ENCODE peak calls at places on chromosome 2, in six cellular contexts. G is HCT116; D is effector memory CD4-positive, alpha-beta T cell; E is CD8-positive, alpha-beta memory T cell; P is CD8-positive, alpha-beta T cell; F is body of pancreas. Y is an unnamed sample. For H3K4me1, the result is how much of the 10 kb centered on the place peaks cover.

GRCh38 chr2:63866009-63866709 is 24.5 kb downstream of the UGP2 start:
- DNase-seq in G (no peak), P (no peak), E (no peak), F (no peak), D (no peak), Y (no peak)

GRCh38 chr2:226478121-226478809 is 321.4 kb downstream of the IRS1 start:
- DNase-seq in E (no peak), P (no peak), D (no peak), G (peak), F (peak), Y (no peak)

GRCh38 chr2:227454323-227454860 is 17.6 kb upstream of the AGFG1 start:
- DNase-seq in E (no peak), F (no peak), G (no peak), P (no peak), D (no peak), Y (no peak)

GRCh38 chr2:216636570-216637450 is 3.6 kb downstream of the IGFBP2 start:
- DNase-seq in P (no peak), G (peak), E (no peak), D (no peak), F (peak), Y (no peak)

GRCh38 chr2:123606631-123607030 is 418.5 kb upstream of the CNTNAP5 start:
- DNase-seq in F (no peak), P (no peak), E (no peak), G (no peak), D (no peak), Y (no peak)

GRCh38 chr2:205590759-205591158 is 91.5 kb upstream of the NRP2 start:
- DNase-seq in F (no peak), G (no peak), P (no peak), E (no peak), D (no peak), Y (no peak)

GRCh38 chr2:203535784-203536590 is 886 bp upstream of the RAPH1 start:
- DNase-seq in F (no peak), P (no peak), G (no peak), E (no peak), D (no peak), Y (no peak)

GRCh38 chr2:158507141-158507540 is 50.4 kb downstream of the PKP4 start:
- DNase-seq in G (no peak), D (no peak), E (no peak), P (no peak), F (no peak), Y (no peak)

GRCh38 chr2:124149571-124149970 is 124.5 kb downstream of the CNTNAP5 start:
- DNase-seq in P (no peak), G (no peak), D (no peak), F (no peak), E (no peak), Y (no peak)

GRCh38 chr2:53381271-53381670 is 386.3 kb upstream of the CHAC2 start:
- DNase-seq in G (no peak), E (no peak), F (no peak), P (no peak), D (no peak), Y (no peak)

GRCh38 chr2:240701091-240701735 is 9.5 kb downstream of the AQP12A start:
- DNase-seq in G (no peak), D (no peak), E (no peak), P (no peak), F (peak), Y (no peak)

GRCh38 chr2:38163006-38163405 is 87.1 kb upstream of the CYP1B1 start:
- DNase-seq in P (no peak), E (no peak), G (no peak), F (no peak), D (no peak), Y (no peak)

GRCh38 chr2:162732946-162733698 is 105.4 kb downstream of the KCNH7 start:
- DNase-seq in G (no peak), D (no peak), P (no peak), F (peak), E (no peak), Y (no peak)

GRCh38 chr2:160269365-160269764 is 69.3 kb upstream of the ITGB6 start:
- DNase-seq in D (no peak), G (no peak), P (no peak), E (no peak), F (no peak), Y (no peak)

GRCh38 chr2:70145851-70146739 is 44.7 kb downstream of the C2orf42 start:
- DNase-seq in P (no peak), E (no peak), D (no peak), G (no peak), F (no peak), Y (no peak)

GRCh38 chr2:230863442-230864121 is 1.2 kb upstream of the ITM2C start:
- DNase-seq in G (no peak), P (no peak), D (no peak), F (no peak), E (no peak), Y (no peak)

GRCh38 chr2:240559271-240559670 is 886 bp upstream of the DUSP28 start:
- DNase-seq in G (no peak), E (no peak), F (no peak), P (no peak), D (no peak), Y (no peak)

GRCh38 chr2:204452464-204453023 is 92.7 kb upstream of the PARD3B start:
- DNase-seq in D (no peak), P (no peak), G (peak), E (no peak), F (peak), Y (no peak)

GRCh38 chr2:15893689-15894325 is 46.5 kb upstream of the MYCN start:
- DNase-seq in F (no peak), E (no peak), D (no peak), P (no peak), G (no peak), Y (no peak)

GRCh38 chr2:100202567-100202966 is 60.2 kb upstream of the AFF3 start:
- DNase-seq in D (no peak), E (no peak), F (no peak), G (no peak), P (no peak), Y (no peak)

GRCh38 chr2:152497481-152498052 is 162.6 kb downstream of the FMNL2 start:
- DNase-seq in F (peak), D (no peak), E (no peak), P (no peak), G (peak), Y (no peak)

GRCh38 chr2:223019987-223020717 is 31.8 kb upstream of the KCNE4 start:
- DNase-seq in D (no peak), P (no peak), E (no peak), F (no peak), G (no peak), Y (no peak)

GRCh38 chr2:218559021-218559420 is 9.1 kb downstream of the USP37 start:
- DNase-seq in D (no peak), P (no peak), F (no peak), G (no peak), E (no peak), Y (no peak)

GRCh38 chr2:112160591-112161250 is 22.5 kb downstream of the FBLN7 start:
- DNase-seq in D (no peak), G (no peak), P (no peak), E (no peak), F (no peak), Y (no peak)

GRCh38 chr2:148721991-148722777 is 77.6 kb downstream of the EPC2 start:
- DNase-seq in G (no peak), E (no peak), P (no peak), D (no peak), F (no peak), Y (no peak)

GRCh38 chr2:153770359-153770991 is 101.2 kb upstream of the GALNT13 start:
- DNase-seq in P (no peak), G (peak), D (no peak), F (no peak), E (no peak), Y (no peak)

GRCh38 chr2:25341031-25341727 is 546 bp downstream of the DNMT3A start:
- DNase-seq in D (no peak), F (no peak), G (no peak), E (peak), P (peak), Y (no peak)

GRCh38 chr2:228067309-228067708 is 114.2 kb downstream of the SPHKAP start:
- DNase-seq in P (no peak), D (no peak), G (no peak), E (no peak), F (no peak), Y (no peak)

GRCh38 chr2:14628906-14629305 is 3.6 kb upstream of the LRATD1 start:
- DNase-seq in F (peak), P (no peak), G (no peak), D (no peak), E (no peak), Y (no peak)

GRCh38 chr2:153287109-153287801 is 191.3 kb downstream of the RPRM start:
- DNase-seq in F (no peak), E (peak), D (no peak), G (peak), P (peak), Y (no peak)

GRCh38 chr2:172783091-172783898 is 47.6 kb downstream of the RAPGEF4 start:
- DNase-seq in E (no peak), F (peak), D (no peak), P (no peak), G (peak), Y (no peak)

GRCh38 chr2:101725038-101725437 is 27.5 kb downstream of the MAP4K4 start:
- DNase-seq in G (no peak), F (no peak), P (no peak), D (no peak), E (no peak), Y (no peak)
- H3K4me1 ChIP-seq in G (under half), F (under half), P (half or more), D (under half), E (half or more), Y (half or more)

GRCh38 chr2:33620-34019 is 12.7 kb downstream of the FAM110C start:
- DNase-seq in E (peak), P (peak), F (peak), D (peak), G (peak), Y (no peak)
- H3K27ac ChIP-seq in E (no peak), P (no peak), F (peak), D (no peak), G (peak), Y (no peak)

GRCh38 chr2:200310545-200310971 is 4.1 kb downstream of the SPATS2L start:
- DNase-seq in D (no peak), E (no peak), F (no peak), G (no peak), P (no peak), Y (no peak)

GRCh38 chr2:200308421-200309295 is 2.2 kb downstream of the SPATS2L start:
- DNase-seq in E (no peak), F (no peak), G (no peak), P (no peak), D (no peak), Y (no peak)

GRCh38 chr2:200308001-200308400 is 1.5 kb downstream of the SPATS2L start:
- DNase-seq in G (no peak), E (no peak), P (no peak), F (no peak), D (no peak), Y (peak)

GRCh38 chr2:200311139-200311538 is 4.6 kb downstream of the SPATS2L start:
- DNase-seq in E (no peak), F (no peak), G (no peak), D (no peak), P (no peak), Y (no peak)

DNA sequence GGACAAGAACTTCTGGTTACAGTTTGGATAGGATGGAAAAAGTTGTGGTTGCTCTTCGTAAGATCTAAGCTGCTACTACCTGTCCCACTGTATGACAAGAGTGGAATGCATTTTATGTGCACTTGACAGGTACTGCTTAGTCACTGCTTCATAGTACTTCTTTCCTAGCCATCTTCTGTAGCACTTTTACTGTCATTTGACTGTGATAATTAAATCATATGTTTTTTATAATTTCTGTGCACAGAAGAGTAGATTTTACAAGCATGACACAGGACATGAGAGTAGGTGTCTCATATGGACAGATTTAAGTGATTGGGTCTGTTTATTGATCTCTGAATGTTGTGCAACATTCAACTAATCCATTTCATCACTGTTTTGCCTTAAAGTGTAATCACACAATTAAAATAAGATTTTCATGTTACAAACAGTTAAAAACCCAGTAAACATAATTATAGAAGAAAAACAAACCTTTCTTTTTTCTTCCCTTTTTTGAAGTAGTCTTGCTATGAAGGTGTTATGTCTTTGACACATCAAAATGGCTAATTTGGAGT is 2.9 kb downstream of the SPATS2L start:
- DNase-seq in G (no peak), D (no peak), P (no peak), F (no peak), E (no peak), Y (no peak)
- H3K4me3 ChIP-seq in G (no peak), D (no peak), P (no peak), F (no peak), E (no peak), Y (no peak)

GRCh38 chr2:11535899-11536344 is 2.1 kb downstream of the GREB1 start:
- DNase-seq in E (no peak), P (no peak), G (no peak), F (no peak), D (no peak), Y (no peak)

GRCh38 chr2:11532434-11533055 is 1.3 kb upstream of the GREB1 start:
- DNase-seq in E (no peak), F (no peak), G (no peak), D (no peak), P (no peak), Y (no peak)

GRCh38 chr2:11533278-11534077 is at the start of gene GREB1:
- DNase-seq in D (no peak), G (no peak), E (no peak), P (no peak), F (no peak), Y (no peak)

GRCh38 chr2:11534078-11534745 is 367 bp downstream of the GREB1 start:
- DNase-seq in F (no peak), D (no peak), G (no peak), E (no peak), P (no peak), Y (no peak)

DNA sequence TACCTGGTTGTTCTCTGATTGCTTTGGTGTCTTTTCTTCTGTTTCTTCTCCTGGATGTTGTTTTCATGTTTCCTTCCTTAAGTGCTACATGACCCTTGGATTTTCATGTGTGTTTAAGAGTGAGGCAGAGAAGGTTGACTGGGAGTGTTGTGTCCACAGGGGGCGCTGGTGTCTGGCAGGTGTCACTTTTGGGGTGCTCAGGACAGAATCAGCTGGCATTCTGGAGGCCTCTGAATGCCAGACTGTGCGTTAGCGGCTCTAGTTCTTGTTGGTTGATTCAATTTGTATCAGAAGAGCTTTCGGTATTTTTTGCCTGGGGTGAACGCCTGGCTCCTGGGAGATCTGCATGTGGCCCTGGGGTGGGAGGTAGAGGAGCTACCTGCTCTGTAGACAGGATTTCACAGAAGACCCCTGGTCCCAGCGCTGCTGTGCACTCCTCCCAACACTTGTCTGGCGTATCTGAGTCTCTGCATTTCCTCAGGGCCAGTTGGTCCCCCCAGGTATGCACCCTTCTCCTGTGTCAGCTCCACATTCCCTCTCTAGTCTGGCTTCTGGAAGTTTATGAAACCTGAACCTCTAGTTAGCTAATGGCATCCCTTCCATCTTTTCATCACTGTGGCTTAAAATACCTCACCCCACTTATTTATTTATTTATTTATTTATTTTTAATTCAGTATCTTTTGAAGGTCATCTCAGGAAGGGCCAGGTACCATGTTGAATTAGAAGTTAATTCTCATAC is 1.1 kb downstream of the GREB1 start:
- DNase-seq in E (no peak), D (no peak), P (no peak), F (no peak), G (no peak), Y (no peak)
- H3K4me1 ChIP-seq in E (under half), D (under half), P (under half), F (half or more), G (under half), Y (under half)